ENCODE peak calls at places on chromosomes 11 and 22, in eight cellular contexts. One of them, this sample, is unnamed.

GRCh38 chr11:20670932-20671403 is 1.6 kb downstream of the NELL1 start:
- DNase-seq in choroid plexus epithelial cell: no peak
- DNase-seq in Peyer's patch: no peak
- DNase-seq in fibroblast of mammary gland: no peak
- DNase-seq in cardiac muscle cell: no peak
- DNase-seq in brain microvascular endothelial cell: no peak
- DNase-seq in A673: no peak
- DNase-seq in colonic mucosa: no peak
- DNase-seq in this sample: no peak

GRCh38 chr11:113629562-113629961 is 76.5 kb downstream of the TMPRSS5 start:
- DNase-seq in choroid plexus epithelial cell: no peak
- DNase-seq in Peyer's patch: no peak
- DNase-seq in fibroblast of mammary gland: no peak
- DNase-seq in cardiac muscle cell: no peak
- DNase-seq in brain microvascular endothelial cell: no peak
- DNase-seq in A673: no peak
- DNase-seq in colonic mucosa: no peak
- DNase-seq in this sample: no peak

GRCh38 chr11:22685111-22685510 is 18.7 kb downstream of the GAS2 start:
- DNase-seq in choroid plexus epithelial cell: no peak
- DNase-seq in Peyer's patch: no peak
- DNase-seq in fibroblast of mammary gland: no peak
- DNase-seq in cardiac muscle cell: no peak
- DNase-seq in brain microvascular endothelial cell: no peak
- DNase-seq in A673: no peak
- DNase-seq in colonic mucosa: no peak
- DNase-seq in this sample: no peak

GRCh38 chr22:23065069-23065451 is 5.3 kb upstream of the GNAZ start:
- DNase-seq in choroid plexus epithelial cell: no peak
- DNase-seq in Peyer's patch: peak
- DNase-seq in fibroblast of mammary gland: no peak
- DNase-seq in cardiac muscle cell: no peak
- DNase-seq in brain microvascular endothelial cell: no peak
- DNase-seq in A673: no peak
- DNase-seq in colonic mucosa: no peak
- DNase-seq in this sample: no peak

GRCh38 chr11:116930177-116930576 is 92.8 kb upstream of the APOA1 start:
- DNase-seq in choroid plexus epithelial cell: peak
- DNase-seq in Peyer's patch: no peak
- DNase-seq in fibroblast of mammary gland: peak
- DNase-seq in cardiac muscle cell: peak
- DNase-seq in brain microvascular endothelial cell: peak
- DNase-seq in A673: peak
- DNase-seq in colonic mucosa: peak
- DNase-seq in this sample: peak

GRCh38 chr11:16791494-16791961 is 53.1 kb downstream of the C11orf58 start:
- DNase-seq in choroid plexus epithelial cell: peak
- DNase-seq in Peyer's patch: no peak
- DNase-seq in fibroblast of mammary gland: peak
- DNase-seq in cardiac muscle cell: no peak
- DNase-seq in brain microvascular endothelial cell: peak
- DNase-seq in A673: no peak
- DNase-seq in colonic mucosa: no peak
- DNase-seq in this sample: peak

GRCh38 chr11:89293966-89294679 is 116.4 kb downstream of the TYR start:
- DNase-seq in choroid plexus epithelial cell: peak
- DNase-seq in Peyer's patch: peak
- DNase-seq in fibroblast of mammary gland: peak
- DNase-seq in cardiac muscle cell: peak
- DNase-seq in brain microvascular endothelial cell: peak
- DNase-seq in A673: no peak
- DNase-seq in colonic mucosa: no peak
- DNase-seq in this sample: peak

GRCh38 chr11:9530020-9530628 is 43.3 kb upstream of the WEE1 start:
- DNase-seq in choroid plexus epithelial cell: no peak
- DNase-seq in Peyer's patch: no peak
- DNase-seq in fibroblast of mammary gland: no peak
- DNase-seq in cardiac muscle cell: peak
- DNase-seq in brain microvascular endothelial cell: no peak
- DNase-seq in A673: no peak
- DNase-seq in colonic mucosa: no peak
- DNase-seq in this sample: no peak

GRCh38 chr22:42277988-42278776 is 7.7 kb upstream of the TCF20 start:
- DNase-seq in choroid plexus epithelial cell: peak
- DNase-seq in Peyer's patch: peak
- DNase-seq in fibroblast of mammary gland: no peak
- DNase-seq in cardiac muscle cell: peak
- DNase-seq in brain microvascular endothelial cell: no peak
- DNase-seq in A673: peak
- DNase-seq in colonic mucosa: no peak
- DNase-seq in this sample: no peak

GRCh38 chr11:100738701-100739100 is 51.6 kb downstream of the ARHGAP42 start:
- DNase-seq in choroid plexus epithelial cell: peak
- DNase-seq in Peyer's patch: no peak
- DNase-seq in fibroblast of mammary gland: no peak
- DNase-seq in cardiac muscle cell: no peak
- DNase-seq in brain microvascular endothelial cell: no peak
- DNase-seq in A673: no peak
- DNase-seq in colonic mucosa: no peak
- DNase-seq in this sample: no peak

GRCh38 chr11:2724653-2725366 is 25.0 kb upstream of the KCNQ1OT1 start:
- DNase-seq in choroid plexus epithelial cell: peak
- DNase-seq in Peyer's patch: no peak
- DNase-seq in fibroblast of mammary gland: peak
- DNase-seq in cardiac muscle cell: no peak
- DNase-seq in brain microvascular endothelial cell: no peak
- DNase-seq in A673: no peak
- DNase-seq in colonic mucosa: no peak
- DNase-seq in this sample: no peak

GRCh38 chr11:34624069-34624468 is 3.2 kb downstream of the EHF start:
- DNase-seq in choroid plexus epithelial cell: no peak
- DNase-seq in Peyer's patch: peak
- DNase-seq in fibroblast of mammary gland: no peak
- DNase-seq in cardiac muscle cell: no peak
- DNase-seq in brain microvascular endothelial cell: no peak
- DNase-seq in A673: no peak
- DNase-seq in colonic mucosa: peak
- DNase-seq in this sample: no peak

GRCh38 chr22:49550766-49551362 is 276.8 kb downstream of the BRD1 start:
- DNase-seq in choroid plexus epithelial cell: no peak
- DNase-seq in Peyer's patch: no peak
- DNase-seq in fibroblast of mammary gland: no peak
- DNase-seq in cardiac muscle cell: no peak
- DNase-seq in brain microvascular endothelial cell: no peak
- DNase-seq in A673: no peak
- DNase-seq in colonic mucosa: no peak
- DNase-seq in this sample: no peak

GRCh38 chr11:45773271-45774022 is 31.5 kb upstream of the SLC35C1 start:
- DNase-seq in choroid plexus epithelial cell: no peak
- DNase-seq in Peyer's patch: no peak
- DNase-seq in fibroblast of mammary gland: peak
- DNase-seq in cardiac muscle cell: no peak
- DNase-seq in brain microvascular endothelial cell: no peak
- DNase-seq in A673: no peak
- DNase-seq in colonic mucosa: no peak
- DNase-seq in this sample: no peak

GRCh38 chr11:60985991-60986915 is 14.8 kb downstream of the CD6 start:
- DNase-seq in choroid plexus epithelial cell: peak
- DNase-seq in Peyer's patch: no peak
- DNase-seq in fibroblast of mammary gland: peak
- DNase-seq in cardiac muscle cell: no peak
- DNase-seq in brain microvascular endothelial cell: peak
- DNase-seq in A673: no peak
- DNase-seq in colonic mucosa: peak
- DNase-seq in this sample: peak

GRCh38 chr11:121456816-121457431 is 4.2 kb upstream of the SORL1-AS1 start:
- DNase-seq in choroid plexus epithelial cell: no peak
- DNase-seq in Peyer's patch: no peak
- DNase-seq in fibroblast of mammary gland: no peak
- DNase-seq in cardiac muscle cell: no peak
- DNase-seq in brain microvascular endothelial cell: no peak
- DNase-seq in A673: no peak
- DNase-seq in colonic mucosa: no peak
- DNase-seq in this sample: no peak

GRCh38 chr11:296206-296975 is 2.9 kb downstream of the IFITM5 start:
- DNase-seq in choroid plexus epithelial cell: no peak
- DNase-seq in Peyer's patch: no peak
- DNase-seq in fibroblast of mammary gland: no peak
- DNase-seq in cardiac muscle cell: no peak
- DNase-seq in brain microvascular endothelial cell: no peak
- DNase-seq in A673: no peak
- DNase-seq in colonic mucosa: no peak
- DNase-seq in this sample: no peak

GRCh38 chr11:113681711-113682410 is 24.2 kb downstream of the TMPRSS5 start:
- DNase-seq in choroid plexus epithelial cell: no peak
- DNase-seq in Peyer's patch: no peak
- DNase-seq in fibroblast of mammary gland: no peak
- DNase-seq in cardiac muscle cell: no peak
- DNase-seq in brain microvascular endothelial cell: no peak
- DNase-seq in A673: peak
- DNase-seq in colonic mucosa: no peak
- DNase-seq in this sample: peak

DNA sequence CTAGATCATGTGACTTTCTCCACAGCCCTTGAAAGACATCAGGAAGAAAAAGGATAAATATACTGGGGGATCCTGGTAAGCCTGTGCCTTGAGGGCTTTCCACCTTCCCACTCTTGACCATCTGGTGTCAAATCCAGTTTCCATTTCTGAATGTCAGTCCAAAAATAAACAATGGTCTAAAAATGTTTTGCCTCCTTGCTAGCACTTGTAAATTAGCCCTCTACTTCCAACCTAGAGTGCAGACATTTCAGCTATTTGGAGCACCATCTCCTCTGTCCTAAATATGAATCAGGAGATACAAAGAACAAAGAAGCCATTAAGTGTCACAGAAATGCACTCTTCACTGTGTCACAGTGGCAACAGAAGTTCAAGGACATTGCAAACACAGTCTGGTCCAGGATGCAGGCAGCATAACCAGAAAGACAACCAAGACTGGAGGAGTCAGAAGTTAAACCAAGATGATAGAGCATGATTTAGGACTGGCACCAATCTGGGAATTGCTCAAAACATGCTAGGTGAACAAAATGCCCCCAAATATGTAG is 88.1 kb downstream of the CCDC34 start:
- DNase-seq in choroid plexus epithelial cell: no peak
- DNase-seq in Peyer's patch: no peak
- DNase-seq in fibroblast of mammary gland: no peak
- DNase-seq in cardiac muscle cell: no peak
- DNase-seq in brain microvascular endothelial cell: no peak
- DNase-seq in A673: no peak
- DNase-seq in colonic mucosa: no peak
- DNase-seq in this sample: no peak
- H3K4me3 ChIP-seq in choroid plexus epithelial cell: no peak
- H3K4me3 ChIP-seq in Peyer's patch: no peak
- H3K4me3 ChIP-seq in fibroblast of mammary gland: no peak
- H3K4me3 ChIP-seq in cardiac muscle cell: no peak
- H3K4me3 ChIP-seq in brain microvascular endothelial cell: no peak
- H3K4me3 ChIP-seq in A673: no peak
- H3K4me3 ChIP-seq in colonic mucosa: no peak
- H3K4me3 ChIP-seq in this sample: no peak

GRCh38 chr22:45832180-45832579 is 144.8 kb downstream of the WNT7B start:
- DNase-seq in choroid plexus epithelial cell: no peak
- DNase-seq in Peyer's patch: no peak
- DNase-seq in fibroblast of mammary gland: no peak
- DNase-seq in cardiac muscle cell: no peak
- DNase-seq in brain microvascular endothelial cell: no peak
- DNase-seq in A673: no peak
- DNase-seq in colonic mucosa: no peak
- DNase-seq in this sample: no peak
- TF ChIP-seq CTCF in choroid plexus epithelial cell: peak
- TF ChIP-seq CTCF in Peyer's patch: no peak
- TF ChIP-seq CTCF in fibroblast of mammary gland: peak
- TF ChIP-seq CTCF in cardiac muscle cell: no peak
- TF ChIP-seq CTCF in brain microvascular endothelial cell: peak
- TF ChIP-seq CTCF in A673: peak
- TF ChIP-seq CTCF in colonic mucosa: no peak
- TF ChIP-seq CTCF in this sample: peak

DNA sequence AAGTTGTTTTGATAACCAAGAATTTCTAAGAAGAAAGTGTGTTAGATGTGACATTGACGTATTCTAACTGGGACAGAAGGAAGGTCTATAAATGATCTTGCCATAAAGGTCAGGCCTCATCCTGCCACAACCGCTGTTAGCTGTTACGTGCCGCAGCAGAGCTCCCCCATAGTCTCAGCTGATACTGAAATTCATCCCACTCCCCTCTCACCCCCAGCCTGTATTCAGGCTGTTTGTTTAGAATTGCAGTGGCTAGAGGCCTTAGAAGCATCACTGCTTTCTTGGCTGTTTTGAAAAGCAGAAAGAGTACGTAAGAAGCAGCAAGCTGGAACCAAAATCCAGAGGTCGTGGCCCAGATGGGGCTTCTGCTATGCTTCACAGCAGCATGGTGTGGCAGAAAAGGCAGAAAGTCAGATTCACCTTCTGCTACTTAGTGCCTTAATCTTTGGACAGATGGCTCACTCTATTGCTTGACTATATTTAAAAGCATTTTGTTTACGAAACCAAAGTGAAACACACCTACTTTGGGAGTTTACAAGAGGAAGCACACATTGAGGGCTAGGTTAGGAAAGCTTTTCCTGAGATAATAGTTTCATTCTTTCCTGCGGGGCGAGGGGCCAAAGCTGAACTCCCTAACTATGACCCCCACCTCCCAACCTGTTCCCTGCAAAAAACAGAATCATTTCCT is 950 bp upstream of the LAYN start:
- DNase-seq in choroid plexus epithelial cell: no peak
- DNase-seq in Peyer's patch: no peak
- DNase-seq in fibroblast of mammary gland: no peak
- DNase-seq in cardiac muscle cell: no peak
- DNase-seq in brain microvascular endothelial cell: no peak
- DNase-seq in A673: no peak
- DNase-seq in colonic mucosa: no peak
- DNase-seq in this sample: no peak
- H3K4me3 ChIP-seq in choroid plexus epithelial cell: peak
- H3K4me3 ChIP-seq in Peyer's patch: peak
- H3K4me3 ChIP-seq in fibroblast of mammary gland: peak
- H3K4me3 ChIP-seq in cardiac muscle cell: no peak
- H3K4me3 ChIP-seq in brain microvascular endothelial cell: peak
- H3K4me3 ChIP-seq in A673: no peak
- H3K4me3 ChIP-seq in colonic mucosa: peak
- H3K4me3 ChIP-seq in this sample: peak

GRCh38 chr11:114938799-114939198 is 260.5 kb downstream of the NXPE2 start:
- DNase-seq in choroid plexus epithelial cell: no peak
- DNase-seq in Peyer's patch: no peak
- DNase-seq in fibroblast of mammary gland: no peak
- DNase-seq in cardiac muscle cell: no peak
- DNase-seq in brain microvascular endothelial cell: no peak
- DNase-seq in A673: no peak
- DNase-seq in colonic mucosa: no peak
- DNase-seq in this sample: no peak

GRCh38 chr11:114942207-114942606 is 263.9 kb downstream of the NXPE2 start:
- DNase-seq in choroid plexus epithelial cell: no peak
- DNase-seq in Peyer's patch: no peak
- DNase-seq in fibroblast of mammary gland: no peak
- DNase-seq in cardiac muscle cell: peak
- DNase-seq in brain microvascular endothelial cell: no peak
- DNase-seq in A673: no peak
- DNase-seq in colonic mucosa: no peak
- DNase-seq in this sample: no peak
- TF ChIP-seq CTCF in choroid plexus epithelial cell: no peak
- TF ChIP-seq CTCF in Peyer's patch: no peak
- TF ChIP-seq CTCF in fibroblast of mammary gland: no peak
- TF ChIP-seq CTCF in cardiac muscle cell: no peak
- TF ChIP-seq CTCF in brain microvascular endothelial cell: no peak
- TF ChIP-seq CTCF in A673: no peak
- TF ChIP-seq CTCF in colonic mucosa: no peak
- TF ChIP-seq CTCF in this sample: no peak